ENCODE peak calls at places on chromosomes 5 and 9, in six cellular contexts. One of them, this sample, is unnamed.

GRCh38 chr9:80873861-80874260 is 815.5 kb downstream of the TLE1 start:
- DNase-seq in GM12878: no peak
- DNase-seq in HCT116: no peak
- DNase-seq in H1: no peak
- DNase-seq in K562: no peak
- DNase-seq in SK-N-SH: no peak
- DNase-seq in this sample: no peak

GRCh38 chr5:149517461-149518122 is 33.6 kb downstream of the CSNK1A1 start:
- DNase-seq in H1: no peak
- DNase-seq in HCT116: no peak
- DNase-seq in SK-N-SH: no peak
- DNase-seq in K562: no peak
- DNase-seq in GM12878: no peak
- DNase-seq in this sample: peak

GRCh38 chr9:97468658-97469448 is 32.6 kb upstream of the TMOD1 start:
- DNase-seq in H1: peak
- DNase-seq in HCT116: peak
- DNase-seq in SK-N-SH: peak
- DNase-seq in GM12878: peak
- DNase-seq in K562: peak
- DNase-seq in this sample: peak

GRCh38 chr5:141635646-141636045 is 1.0 kb downstream of the HDAC3 start:
- DNase-seq in H1: no peak
- DNase-seq in SK-N-SH: no peak
- DNase-seq in HCT116: no peak
- DNase-seq in GM12878: no peak
- DNase-seq in K562: no peak
- DNase-seq in this sample: no peak

GRCh38 chr5:119302916-119303897 is 52.6 kb upstream of the TNFAIP8 start:
- DNase-seq in HCT116: no peak
- DNase-seq in SK-N-SH: no peak
- DNase-seq in H1: no peak
- DNase-seq in GM12878: no peak
- DNase-seq in K562: no peak
- DNase-seq in this sample: no peak

GRCh38 chr9:100104314-100104713 is 5.3 kb downstream of the INVS start:
- DNase-seq in GM12878: no peak
- DNase-seq in H1: no peak
- DNase-seq in HCT116: no peak
- DNase-seq in K562: no peak
- DNase-seq in SK-N-SH: no peak
- DNase-seq in this sample: no peak

GRCh38 chr5:142859037-142859436 is 88.9 kb downstream of the ARHGAP26 start:
- DNase-seq in HCT116: no peak
- DNase-seq in H1: no peak
- DNase-seq in GM12878: no peak
- DNase-seq in K562: no peak
- DNase-seq in SK-N-SH: no peak
- DNase-seq in this sample: no peak

GRCh38 chr5:123700624-123701023 is 188.6 kb downstream of the CSNK1G3 start:
- DNase-seq in HCT116: peak
- DNase-seq in GM12878: no peak
- DNase-seq in H1: no peak
- DNase-seq in SK-N-SH: no peak
- DNase-seq in K562: no peak
- DNase-seq in this sample: peak

GRCh38 chr9:95834281-95834907 is 41.1 kb upstream of the ERCC6L2 start:
- DNase-seq in K562: peak
- DNase-seq in SK-N-SH: no peak
- DNase-seq in H1: no peak
- DNase-seq in HCT116: no peak
- DNase-seq in GM12878: no peak
- DNase-seq in this sample: no peak

GRCh38 chr5:10702911-10703491 is 58.0 kb downstream of the DAP start:
- DNase-seq in H1: no peak
- DNase-seq in K562: peak
- DNase-seq in GM12878: no peak
- DNase-seq in HCT116: peak
- DNase-seq in SK-N-SH: no peak
- DNase-seq in this sample: no peak

GRCh38 chr9:119284118-119284517 is 85.1 kb downstream of the BRINP1 start:
- DNase-seq in K562: no peak
- DNase-seq in GM12878: no peak
- DNase-seq in SK-N-SH: peak
- DNase-seq in H1: no peak
- DNase-seq in HCT116: no peak
- DNase-seq in this sample: no peak

GRCh38 chr5:150319484-150319790 is 16.7 kb upstream of the ARSI start:
- DNase-seq in H1: no peak
- DNase-seq in HCT116: no peak
- DNase-seq in SK-N-SH: no peak
- DNase-seq in K562: no peak
- DNase-seq in GM12878: no peak
- DNase-seq in this sample: no peak

GRCh38 chr9:15509931-15510788 is 610 bp downstream of the PSIP1 start:
- DNase-seq in H1: peak
- DNase-seq in HCT116: no peak
- DNase-seq in SK-N-SH: peak
- DNase-seq in K562: peak
- DNase-seq in GM12878: no peak
- DNase-seq in this sample: peak

GRCh38 chr5:158351485-158352140 is 492.7 kb upstream of the CLINT1 start:
- DNase-seq in H1: no peak
- DNase-seq in K562: no peak
- DNase-seq in HCT116: no peak
- DNase-seq in GM12878: no peak
- DNase-seq in SK-N-SH: no peak
- DNase-seq in this sample: peak

GRCh38 chr9:3730527-3730926 is 204.7 kb upstream of the RFX3 start:
- DNase-seq in SK-N-SH: no peak
- DNase-seq in GM12878: peak
- DNase-seq in HCT116: no peak
- DNase-seq in K562: no peak
- DNase-seq in H1: no peak
- DNase-seq in this sample: no peak

GRCh38 chr5:156595132-156595787 is 254.8 kb upstream of the PPP1R2B start:
- DNase-seq in SK-N-SH: no peak
- DNase-seq in GM12878: no peak
- DNase-seq in H1: no peak
- DNase-seq in HCT116: no peak
- DNase-seq in K562: no peak
- DNase-seq in this sample: no peak

GRCh38 chr9:26062172-26062571 is 383.9 kb upstream of the TUSC1 start:
- DNase-seq in HCT116: no peak
- DNase-seq in GM12878: no peak
- DNase-seq in K562: no peak
- DNase-seq in SK-N-SH: no peak
- DNase-seq in H1: no peak
- DNase-seq in this sample: no peak

GRCh38 chr5:1119312-1119831 is 7.5 kb upstream of the SLC12A7 start:
- DNase-seq in SK-N-SH: no peak
- DNase-seq in H1: no peak
- DNase-seq in HCT116: no peak
- DNase-seq in GM12878: no peak
- DNase-seq in K562: no peak
- DNase-seq in this sample: no peak

GRCh38 chr9:114503522-114504340 is 1.5 kb downstream of the WHRN start:
- DNase-seq in SK-N-SH: no peak
- DNase-seq in K562: no peak
- DNase-seq in GM12878: no peak
- DNase-seq in H1: no peak
- DNase-seq in HCT116: no peak
- DNase-seq in this sample: peak

GRCh38 chr5:43839218-43839617 is 236.2 kb downstream of the NNT start:
- DNase-seq in H1: no peak
- DNase-seq in HCT116: no peak
- DNase-seq in SK-N-SH: no peak
- DNase-seq in GM12878: no peak
- DNase-seq in K562: no peak
- DNase-seq in this sample: no peak

GRCh38 chr5:6766558-6767191 is 53.4 kb downstream of the TENT4A start:
- DNase-seq in H1: no peak
- DNase-seq in K562: no peak
- DNase-seq in SK-N-SH: peak
- DNase-seq in HCT116: peak
- DNase-seq in GM12878: no peak
- DNase-seq in this sample: peak

GRCh38 chr5:159887050-159887449 is 29.2 kb upstream of the ADRA1B start:
- DNase-seq in K562: no peak
- DNase-seq in SK-N-SH: no peak
- DNase-seq in GM12878: no peak
- DNase-seq in HCT116: no peak
- DNase-seq in H1: no peak
- DNase-seq in this sample: no peak

GRCh38 chr9:137272241-137273094 is 5.1 kb upstream of the TOR4A start:
- DNase-seq in SK-N-SH: no peak
- DNase-seq in H1: no peak
- DNase-seq in K562: no peak
- DNase-seq in HCT116: no peak
- DNase-seq in GM12878: no peak
- DNase-seq in this sample: no peak

GRCh38 chr5:162824360-162824759 is 613.0 kb upstream of the CCNG1 start:
- DNase-seq in HCT116: no peak
- DNase-seq in K562: no peak
- DNase-seq in SK-N-SH: no peak
- DNase-seq in GM12878: no peak
- DNase-seq in H1: no peak
- DNase-seq in this sample: no peak

GRCh38 chr9:72459308-72459707 is 62.1 kb upstream of the TMC1 start:
- DNase-seq in HCT116: no peak
- DNase-seq in H1: no peak
- DNase-seq in K562: no peak
- DNase-seq in GM12878: no peak
- DNase-seq in SK-N-SH: no peak
- DNase-seq in this sample: no peak

GRCh38 chr9:98571643-98572042 is 137.1 kb downstream of the GABBR2 start:
- DNase-seq in SK-N-SH: no peak
- DNase-seq in K562: no peak
- DNase-seq in H1: no peak
- DNase-seq in HCT116: no peak
- DNase-seq in GM12878: no peak
- DNase-seq in this sample: no peak

GRCh38 chr9:98569491-98569890 is 139.2 kb downstream of the GABBR2 start:
- DNase-seq in K562: no peak
- DNase-seq in GM12878: no peak
- DNase-seq in HCT116: no peak
- DNase-seq in SK-N-SH: no peak
- DNase-seq in H1: no peak
- DNase-seq in this sample: no peak

GRCh38 chr9:98570055-98570454 is 138.7 kb downstream of the GABBR2 start:
- DNase-seq in GM12878: no peak
- DNase-seq in K562: no peak
- DNase-seq in H1: no peak
- DNase-seq in HCT116: no peak
- DNase-seq in SK-N-SH: no peak
- DNase-seq in this sample: no peak

GRCh38 chr9:98572054-98572627 is 136.6 kb downstream of the GABBR2 start:
- DNase-seq in GM12878: no peak
- DNase-seq in SK-N-SH: no peak
- DNase-seq in H1: no peak
- DNase-seq in HCT116: no peak
- DNase-seq in K562: no peak
- DNase-seq in this sample: no peak

DNA sequence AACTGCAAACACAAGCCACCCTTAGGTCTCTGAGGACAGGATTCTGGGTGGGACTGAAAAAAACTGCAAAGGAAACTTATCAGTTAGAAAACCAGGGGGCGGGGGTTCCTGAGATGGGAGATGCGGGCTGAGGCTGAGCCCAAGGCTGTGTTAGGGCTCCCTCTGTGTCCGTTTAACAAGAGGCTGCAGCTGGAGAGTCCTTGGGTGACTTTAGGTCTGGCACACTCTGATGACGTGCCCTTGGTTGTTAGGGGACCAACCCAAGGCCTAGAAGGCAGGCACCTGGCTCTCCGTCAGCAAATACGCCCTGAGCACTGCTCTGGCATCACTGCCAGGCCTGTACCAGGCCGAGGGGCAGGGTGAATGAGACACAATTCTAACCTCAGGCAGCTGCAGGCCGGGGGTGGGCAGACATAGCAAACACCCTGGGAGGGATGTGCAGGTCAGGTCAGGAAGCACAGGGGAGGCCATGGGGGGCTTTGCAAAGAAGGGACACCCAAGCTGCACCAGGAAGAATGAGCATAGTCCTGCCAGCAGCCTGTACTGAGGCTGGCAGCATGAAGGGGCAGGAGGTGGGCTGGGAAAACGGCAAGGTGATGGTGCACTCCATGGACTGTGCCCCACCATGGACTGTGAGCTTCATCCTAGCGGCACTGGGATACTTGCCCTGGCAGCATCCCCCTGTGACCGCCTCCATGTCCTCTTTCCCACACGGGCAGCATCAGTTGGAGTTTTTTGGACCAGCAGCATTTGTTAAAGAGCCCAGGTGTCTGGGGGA is 137.9 kb downstream of the GABBR2 start:
- DNase-seq in H1: no peak
- DNase-seq in SK-N-SH: no peak
- DNase-seq in K562: peak
- DNase-seq in HCT116: no peak
- DNase-seq in GM12878: no peak
- DNase-seq in this sample: no peak
- TF ChIP-seq JUND in H1: no peak
- TF ChIP-seq JUND in SK-N-SH: no peak
- TF ChIP-seq JUND in K562: peak
- TF ChIP-seq JUND in HCT116: no peak
- TF ChIP-seq JUND in GM12878: no peak
- TF ChIP-seq JUND in this sample: no peak

DNA sequence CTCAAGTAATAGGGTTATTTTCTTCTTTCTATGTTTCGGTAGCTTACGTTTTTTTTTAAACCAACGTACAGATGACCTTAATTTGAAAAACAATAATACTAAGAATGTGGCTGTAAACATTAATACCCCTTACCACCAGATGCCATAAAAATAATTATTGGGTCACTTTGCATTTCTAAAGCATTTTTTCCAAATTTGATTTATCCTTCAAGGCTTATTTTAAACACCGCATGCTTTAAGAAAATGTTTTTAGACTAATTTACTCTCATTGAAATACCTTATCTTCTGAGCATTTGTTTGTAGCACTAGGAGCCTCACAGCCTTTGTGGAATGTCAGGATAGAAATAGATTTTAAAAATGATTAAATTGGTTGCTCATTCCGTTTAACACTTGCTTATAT is 5.8 kb upstream of the APBA1 start:
- DNase-seq in HCT116: no peak
- DNase-seq in K562: no peak
- DNase-seq in GM12878: no peak
- DNase-seq in H1: no peak
- DNase-seq in SK-N-SH: no peak
- DNase-seq in this sample: no peak
- TF ChIP-seq JUND in HCT116: no peak
- TF ChIP-seq JUND in K562: no peak
- TF ChIP-seq JUND in GM12878: no peak
- TF ChIP-seq JUND in H1: no peak
- TF ChIP-seq JUND in SK-N-SH: no peak
- TF ChIP-seq JUND in this sample: no peak

GRCh38 chr9:105054488-105054887 is 126.5 kb upstream of the ABCA1 start:
- DNase-seq in SK-N-SH: no peak
- DNase-seq in GM12878: no peak
- DNase-seq in H1: no peak
- DNase-seq in HCT116: no peak
- DNase-seq in K562: no peak
- DNase-seq in this sample: no peak
- TF ChIP-seq JUND in SK-N-SH: peak
- TF ChIP-seq JUND in GM12878: no peak
- TF ChIP-seq JUND in H1: no peak
- TF ChIP-seq JUND in HCT116: no peak
- TF ChIP-seq JUND in K562: no peak
- TF ChIP-seq JUND in this sample: no peak

GRCh38 chr5:35811108-35811741 is 45.5 kb upstream of the IL7R start:
- DNase-seq in GM12878: no peak
- DNase-seq in HCT116: no peak
- DNase-seq in SK-N-SH: no peak
- DNase-seq in K562: no peak
- DNase-seq in H1: no peak
- DNase-seq in this sample: peak
- TF ChIP-seq JUND in GM12878: no peak
- TF ChIP-seq JUND in HCT116: no peak
- TF ChIP-seq JUND in SK-N-SH: peak
- TF ChIP-seq JUND in K562: no peak
- TF ChIP-seq JUND in H1: no peak
- TF ChIP-seq JUND in this sample: no peak